ENCODE peak calls at places on chromosome 1, in seven cellular contexts. F, J, E, G, C, U and R are unnamed samples.

GRCh38 chr1:91552091-91552490 is 51.4 kb downstream of the CDC7 start:
- DNase-seq in U (no peak), J (no peak), G (no peak), F (no peak), C (no peak), E (no peak), R (no peak)

GRCh38 chr1:204441558-204441957 is 29.9 kb upstream of the PPP1R15B start:
- DNase-seq in C (no peak), J (no peak), G (no peak), F (no peak), U (no peak), E (no peak), R (no peak)

GRCh38 chr1:110243581-110243980 is 33.5 kb downstream of the KCNC4 start:
- DNase-seq in G (peak; percentile 75), C (no peak), F (no peak), U (no peak), J (no peak), E (no peak), R (peak; percentile 49)

GRCh38 chr1:36511804-36512798 is 29.4 kb upstream of the CSF3R start:
- DNase-seq in U (no peak), F (no peak), J (no peak), G (no peak), E (no peak), C (no peak), R (no peak)

GRCh38 chr1:61092643-61093042 is 10.3 kb downstream of the NFIA start:
- DNase-seq in C (no peak), G (peak; percentile 14), J (no peak), U (no peak), E (no peak), F (no peak), R (no peak)

GRCh38 chr1:91608876-91609275 is 108.2 kb downstream of the CDC7 start:
- DNase-seq in G (no peak), U (no peak), F (no peak), C (no peak), E (no peak), J (no peak), R (no peak)

GRCh38 chr1:165849336-165850133 is 22.1 kb downstream of the UCK2 start:
- DNase-seq in C (no peak), G (no peak), E (no peak), J (no peak), U (no peak), F (no peak), R (no peak)

GRCh38 chr1:71706030-71706671 is 576.2 kb downstream of the NEGR1 start:
- DNase-seq in C (no peak), E (no peak), J (no peak), F (no peak), G (no peak), U (no peak), R (peak; percentile 31)

GRCh38 chr1:230696722-230697432 is 17.0 kb downstream of the AGT start:
- DNase-seq in G (no peak), C (no peak), U (no peak), F (no peak), J (no peak), E (no peak), R (no peak)

GRCh38 chr1:24318988-24319863 is at the start of gene GRHL3:
- DNase-seq in U (no peak), C (no peak), J (no peak), G (peak; percentile 13), F (no peak), E (no peak), R (no peak)

GRCh38 chr1:19762175-19762779 is 37.4 kb downstream of the TMCO4 start:
- DNase-seq in G (no peak), E (no peak), F (no peak), U (no peak), J (no peak), C (peak; percentile 1), R (peak; percentile 2)

GRCh38 chr1:98704474-98704873 is 43.0 kb downstream of the SNX7 start:
- DNase-seq in U (peak; percentile 71), J (peak; percentile 40), C (peak; percentile 77), G (no peak), E (no peak), F (no peak), R (no peak)

GRCh38 chr1:174659823-174660222 is 212.1 kb downstream of the GPR52 start:
- DNase-seq in E (no peak), G (no peak), C (no peak), U (no peak), J (no peak), F (no peak), R (no peak)